ENCODE peak calls at places on chromosomes 1 and 21, in eight cellular contexts. One of them, this sample, is unnamed.

GRCh38 chr1:205656236-205656635 is 24.1 kb downstream of the SLC45A3 start:
- DNase-seq in psoas muscle: no peak
- DNase-seq in A549: no peak
- DNase-seq in AG09309: no peak
- DNase-seq in mesothelial cell of epicardium: no peak
- DNase-seq in CD8-positive, alpha-beta T cell: no peak
- DNase-seq in left ventricle myocardium inferior: no peak
- DNase-seq in chondrocyte: peak; percentile 14
- DNase-seq in this sample: no peak

GRCh38 chr1:209643295-209644020 is 8.8 kb downstream of the LAMB3 start:
- DNase-seq in psoas muscle: no peak
- DNase-seq in A549: no peak
- DNase-seq in AG09309: no peak
- DNase-seq in mesothelial cell of epicardium: no peak
- DNase-seq in CD8-positive, alpha-beta T cell: no peak
- DNase-seq in left ventricle myocardium inferior: peak; percentile 81
- DNase-seq in chondrocyte: no peak
- DNase-seq in this sample: no peak

GRCh38 chr1:6178751-6179563 is 1.2 kb downstream of the CHD5 start:
- DNase-seq in psoas muscle: no peak
- DNase-seq in A549: no peak
- DNase-seq in AG09309: no peak
- DNase-seq in mesothelial cell of epicardium: no peak
- DNase-seq in CD8-positive, alpha-beta T cell: no peak
- DNase-seq in left ventricle myocardium inferior: no peak
- DNase-seq in chondrocyte: no peak
- DNase-seq in this sample: no peak

GRCh38 chr1:215635827-215636226 is 68.7 kb downstream of the KCTD3 start:
- DNase-seq in psoas muscle: peak; percentile 40
- DNase-seq in A549: no peak
- DNase-seq in AG09309: no peak
- DNase-seq in mesothelial cell of epicardium: no peak
- DNase-seq in CD8-positive, alpha-beta T cell: no peak
- DNase-seq in left ventricle myocardium inferior: no peak
- DNase-seq in chondrocyte: no peak
- DNase-seq in this sample: no peak

GRCh38 chr1:154910851-154911250 is 25.7 kb downstream of the PMVK start:
- DNase-seq in psoas muscle: no peak
- DNase-seq in A549: no peak
- DNase-seq in AG09309: no peak
- DNase-seq in mesothelial cell of epicardium: no peak
- DNase-seq in CD8-positive, alpha-beta T cell: no peak
- DNase-seq in left ventricle myocardium inferior: no peak
- DNase-seq in chondrocyte: peak; percentile 49
- DNase-seq in this sample: no peak

GRCh38 chr1:222642468-222642867 is 24.6 kb downstream of the MIA3 start:
- DNase-seq in psoas muscle: no peak
- DNase-seq in A549: no peak
- DNase-seq in AG09309: no peak
- DNase-seq in mesothelial cell of epicardium: no peak
- DNase-seq in CD8-positive, alpha-beta T cell: no peak
- DNase-seq in left ventricle myocardium inferior: no peak
- DNase-seq in chondrocyte: no peak
- DNase-seq in this sample: no peak

GRCh38 chr1:232769718-232770117 is 35.5 kb upstream of the MAP10 start:
- DNase-seq in psoas muscle: no peak
- DNase-seq in A549: no peak
- DNase-seq in AG09309: peak; percentile 13
- DNase-seq in mesothelial cell of epicardium: no peak
- DNase-seq in CD8-positive, alpha-beta T cell: no peak
- DNase-seq in left ventricle myocardium inferior: no peak
- DNase-seq in chondrocyte: no peak
- DNase-seq in this sample: no peak

GRCh38 chr21:37658994-37659458 is 257.2 kb downstream of the KCNJ6 start:
- DNase-seq in psoas muscle: no peak
- DNase-seq in A549: peak; percentile 79
- DNase-seq in AG09309: peak; percentile 58
- DNase-seq in mesothelial cell of epicardium: no peak
- DNase-seq in CD8-positive, alpha-beta T cell: no peak
- DNase-seq in left ventricle myocardium inferior: no peak
- DNase-seq in chondrocyte: no peak
- DNase-seq in this sample: no peak

GRCh38 chr21:25708467-25709065 is 26.1 kb downstream of the ATP5PF start:
- DNase-seq in psoas muscle: no peak
- DNase-seq in A549: peak; percentile 44
- DNase-seq in AG09309: peak; percentile 14
- DNase-seq in mesothelial cell of epicardium: peak; percentile 49
- DNase-seq in CD8-positive, alpha-beta T cell: peak; percentile 32
- DNase-seq in left ventricle myocardium inferior: no peak
- DNase-seq in chondrocyte: no peak
- DNase-seq in this sample: peak; percentile 42

GRCh38 chr1:147626304-147626703 is 44.0 kb downstream of the ACP6 start:
- DNase-seq in psoas muscle: no peak
- DNase-seq in A549: no peak
- DNase-seq in AG09309: no peak
- DNase-seq in mesothelial cell of epicardium: no peak
- DNase-seq in CD8-positive, alpha-beta T cell: no peak
- DNase-seq in left ventricle myocardium inferior: no peak
- DNase-seq in chondrocyte: no peak
- DNase-seq in this sample: no peak

GRCh38 chr1:12201343-12202189 is 28.3 kb upstream of the VPS13D start:
- DNase-seq in psoas muscle: no peak
- DNase-seq in A549: no peak
- DNase-seq in AG09309: no peak
- DNase-seq in mesothelial cell of epicardium: no peak
- DNase-seq in CD8-positive, alpha-beta T cell: peak; percentile 25
- DNase-seq in left ventricle myocardium inferior: no peak
- DNase-seq in chondrocyte: no peak
- DNase-seq in this sample: no peak

GRCh38 chr1:113998361-113998760 is 19.1 kb downstream of the OLFML3 start:
- DNase-seq in psoas muscle: no peak
- DNase-seq in A549: no peak
- DNase-seq in AG09309: no peak
- DNase-seq in mesothelial cell of epicardium: no peak
- DNase-seq in CD8-positive, alpha-beta T cell: no peak
- DNase-seq in left ventricle myocardium inferior: no peak
- DNase-seq in chondrocyte: no peak
- DNase-seq in this sample: no peak
- TF ChIP-seq CTCF in psoas muscle: no peak
- TF ChIP-seq CTCF in A549: no peak
- TF ChIP-seq CTCF in AG09309: no peak
- TF ChIP-seq CTCF in mesothelial cell of epicardium: no peak
- TF ChIP-seq CTCF in CD8-positive, alpha-beta T cell: no peak
- TF ChIP-seq CTCF in left ventricle myocardium inferior: no peak
- TF ChIP-seq CTCF in chondrocyte: no peak
- TF ChIP-seq CTCF in this sample: no peak

DNA sequence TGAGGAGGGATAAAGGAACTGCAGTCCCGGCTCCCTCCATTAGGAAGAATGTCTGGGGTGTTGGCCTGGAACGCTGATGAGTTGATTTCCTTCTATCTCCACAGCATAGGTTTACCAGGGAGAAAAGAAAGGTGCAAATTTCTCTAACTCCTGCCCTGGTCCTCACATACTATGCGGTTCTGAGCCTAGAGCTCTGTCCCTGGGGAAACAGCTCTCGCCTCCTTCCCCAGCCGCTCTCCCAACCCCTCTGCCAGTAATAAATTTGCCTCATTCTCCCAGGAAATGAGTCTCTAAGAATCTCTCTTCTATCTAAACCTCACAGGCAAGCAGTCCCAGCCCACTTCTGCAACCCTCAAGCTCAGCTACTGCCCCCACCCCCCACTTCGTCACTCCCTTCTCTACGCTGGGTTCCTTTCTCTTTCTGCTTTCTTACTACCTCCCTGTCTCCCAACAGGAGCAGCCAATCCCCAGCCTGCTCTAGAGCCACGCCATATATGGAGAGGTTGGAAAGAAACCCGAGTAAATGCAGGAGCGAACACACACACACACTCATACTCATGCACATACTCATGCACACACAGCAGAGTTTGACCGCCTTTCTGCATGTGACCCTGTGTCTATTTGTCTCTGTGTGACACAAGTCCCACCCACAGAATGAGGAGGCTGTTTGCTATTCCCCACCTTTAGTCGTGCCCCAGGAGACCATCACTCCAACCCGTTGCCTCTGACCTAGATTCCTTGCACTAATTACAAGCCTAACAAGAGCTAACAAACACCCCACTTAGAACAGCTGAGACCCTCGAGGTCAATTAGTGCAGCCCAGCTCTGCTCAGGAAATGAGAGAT is 13.4 kb downstream of the PLEKHO1 start:
- DNase-seq in psoas muscle: peak; percentile 86
- DNase-seq in A549: peak; percentile 49
- DNase-seq in AG09309: peak; percentile 97
- DNase-seq in mesothelial cell of epicardium: peak; percentile 83
- DNase-seq in CD8-positive, alpha-beta T cell: no peak
- DNase-seq in left ventricle myocardium inferior: peak; percentile 83
- DNase-seq in chondrocyte: no peak
- DNase-seq in this sample: peak; percentile 61
- TF ChIP-seq CTCF in psoas muscle: no peak
- TF ChIP-seq CTCF in A549: no peak
- TF ChIP-seq CTCF in AG09309: peak; percentile 22
- TF ChIP-seq CTCF in mesothelial cell of epicardium: no peak
- TF ChIP-seq CTCF in CD8-positive, alpha-beta T cell: no peak
- TF ChIP-seq CTCF in left ventricle myocardium inferior: no peak
- TF ChIP-seq CTCF in chondrocyte: peak; percentile 48
- TF ChIP-seq CTCF in this sample: peak; percentile 38

DNA sequence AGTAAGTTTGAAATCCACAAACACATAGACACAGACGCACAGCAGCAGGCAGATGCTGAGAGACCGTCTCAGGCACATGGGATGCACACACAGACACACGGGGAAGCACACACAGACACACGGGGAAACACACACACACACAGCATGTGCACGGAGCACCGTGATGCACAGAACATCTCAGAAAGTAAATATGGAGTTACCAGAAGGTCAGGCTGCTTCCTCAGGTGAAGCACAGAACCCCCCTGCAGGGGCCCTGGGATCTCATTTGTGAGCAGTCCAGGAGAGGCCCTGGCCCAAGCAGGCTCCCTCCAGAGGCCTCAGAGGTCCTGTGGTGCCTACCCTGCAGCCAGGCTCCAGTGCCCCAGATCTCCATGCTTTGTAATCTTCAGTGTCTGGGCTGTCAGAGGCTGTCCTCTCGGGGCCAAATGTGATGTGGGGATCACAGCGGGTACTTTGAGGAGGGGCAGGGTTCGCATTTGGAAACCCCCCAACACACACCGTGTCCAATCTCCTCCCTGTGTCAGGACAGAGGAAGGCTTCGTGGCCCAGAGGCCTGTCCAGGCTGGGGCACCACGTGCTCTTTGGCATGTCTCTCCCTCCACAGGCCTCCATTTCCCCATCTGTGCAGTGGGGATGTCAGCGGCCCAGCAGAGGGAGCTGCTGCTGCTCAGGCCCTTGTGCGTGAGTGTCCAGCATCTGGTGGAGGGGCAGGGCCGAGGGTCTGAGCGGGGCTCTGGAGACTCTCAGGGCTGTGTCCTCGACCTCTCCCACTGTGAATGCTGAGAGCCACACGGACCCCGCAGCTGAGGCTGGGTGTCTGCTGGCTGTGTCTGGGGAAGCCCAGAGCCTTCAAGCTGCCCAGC is 23.0 kb upstream of the PRSS38 start:
- DNase-seq in psoas muscle: no peak
- DNase-seq in A549: no peak
- DNase-seq in AG09309: no peak
- DNase-seq in mesothelial cell of epicardium: no peak
- DNase-seq in CD8-positive, alpha-beta T cell: no peak
- DNase-seq in left ventricle myocardium inferior: no peak
- DNase-seq in chondrocyte: no peak
- DNase-seq in this sample: no peak
- TF ChIP-seq CTCF in psoas muscle: no peak
- TF ChIP-seq CTCF in A549: no peak
- TF ChIP-seq CTCF in AG09309: no peak
- TF ChIP-seq CTCF in mesothelial cell of epicardium: no peak
- TF ChIP-seq CTCF in CD8-positive, alpha-beta T cell: no peak
- TF ChIP-seq CTCF in left ventricle myocardium inferior: no peak
- TF ChIP-seq CTCF in chondrocyte: peak; percentile 44
- TF ChIP-seq CTCF in this sample: no peak

DNA sequence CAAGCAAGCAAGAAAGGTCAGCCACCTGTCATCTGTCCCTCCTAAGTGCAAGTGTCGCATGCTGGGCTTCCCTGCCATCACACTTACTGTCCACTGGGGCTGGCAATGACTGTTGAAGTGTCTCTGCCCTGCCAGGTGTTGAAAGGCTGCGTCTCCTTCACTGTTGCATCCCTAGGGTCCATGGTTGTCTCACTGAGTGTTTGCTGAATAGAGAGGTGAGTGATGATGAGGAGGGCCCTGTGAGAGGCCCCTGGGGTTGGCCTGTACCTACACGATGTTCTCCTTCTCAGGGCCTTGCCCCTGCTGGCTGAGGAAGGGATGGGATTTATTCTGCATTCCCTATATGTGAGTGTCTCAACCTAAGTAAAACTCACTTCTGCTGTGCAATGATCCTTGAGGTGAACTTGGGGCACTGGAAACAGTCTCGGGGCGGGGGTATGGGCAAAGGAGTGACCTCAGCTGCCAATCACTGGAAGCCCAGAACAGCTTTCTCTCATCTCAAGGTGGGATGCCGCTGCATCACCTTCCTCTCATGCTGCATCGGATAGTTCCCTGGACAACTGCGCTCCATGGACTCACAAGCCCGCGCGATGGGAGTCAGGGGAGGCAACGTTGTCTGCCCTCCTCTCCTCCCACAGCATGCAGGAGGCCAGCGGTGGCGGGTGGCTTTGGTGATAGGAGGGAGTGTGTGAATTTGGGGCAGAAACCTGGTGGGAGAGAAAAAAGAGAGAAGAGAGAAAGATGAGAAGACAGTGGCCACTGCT is 35.9 kb upstream of the SOX13 start:
- DNase-seq in psoas muscle: no peak
- DNase-seq in A549: peak; percentile 16
- DNase-seq in AG09309: no peak
- DNase-seq in mesothelial cell of epicardium: no peak
- DNase-seq in CD8-positive, alpha-beta T cell: no peak
- DNase-seq in left ventricle myocardium inferior: no peak
- DNase-seq in chondrocyte: no peak
- DNase-seq in this sample: no peak
- TF ChIP-seq CTCF in psoas muscle: no peak
- TF ChIP-seq CTCF in A549: no peak
- TF ChIP-seq CTCF in AG09309: no peak
- TF ChIP-seq CTCF in mesothelial cell of epicardium: no peak
- TF ChIP-seq CTCF in CD8-positive, alpha-beta T cell: no peak
- TF ChIP-seq CTCF in left ventricle myocardium inferior: no peak
- TF ChIP-seq CTCF in chondrocyte: peak; percentile 30
- TF ChIP-seq CTCF in this sample: no peak

GRCh38 chr1:243345205-243345604 is 89.4 kb downstream of the SDCCAG8 start:
- DNase-seq in psoas muscle: no peak
- DNase-seq in A549: peak; percentile 35
- DNase-seq in AG09309: no peak
- DNase-seq in mesothelial cell of epicardium: no peak
- DNase-seq in CD8-positive, alpha-beta T cell: no peak
- DNase-seq in left ventricle myocardium inferior: no peak
- DNase-seq in chondrocyte: no peak
- DNase-seq in this sample: no peak
- TF ChIP-seq CTCF in psoas muscle: no peak
- TF ChIP-seq CTCF in A549: peak; percentile 56
- TF ChIP-seq CTCF in AG09309: no peak
- TF ChIP-seq CTCF in mesothelial cell of epicardium: no peak
- TF ChIP-seq CTCF in CD8-positive, alpha-beta T cell: no peak
- TF ChIP-seq CTCF in left ventricle myocardium inferior: no peak
- TF ChIP-seq CTCF in chondrocyte: peak; percentile 69
- TF ChIP-seq CTCF in this sample: no peak

This sample was measured in omental fat pad.